ENCODE peak calls at places on chromosome 21, in ten cellular contexts. N, I, T, E, Y, R, C, B, F and S are unnamed samples.

GRCh38 chr21:38965910-38966504 is 160.3 kb downstream of the ETS2 start:
- DNase-seq in R (no peak), Y (peak), C (no peak), E (peak), B (no peak), I (no peak), F (no peak), N (peak), T (no peak), S (no peak)

GRCh38 chr21:43609501-43610340 is 49.6 kb downstream of the HSF2BP start:
- DNase-seq in I (no peak), T (peak), Y (no peak), C (no peak), N (no peak), E (peak), F (no peak), R (no peak), B (no peak), S (no peak)

GRCh38 chr21:23016617-23017016 is 2018.4 kb downstream of the NCAM2 start:
- DNase-seq in Y (peak), N (no peak), I (no peak), E (no peak), C (no peak), T (no peak), F (no peak), B (no peak), R (no peak), S (peak)

GRCh38 chr21:25350056-25350455 is 257.2 kb downstream of the MRPL39 start:
- DNase-seq in T (peak), E (no peak), R (no peak), I (no peak), Y (no peak), B (no peak), F (no peak), C (no peak), N (no peak), S (peak)

GRCh38 chr21:22343721-22344120 is 1345.5 kb downstream of the NCAM2 start:
- DNase-seq in Y (no peak), B (no peak), E (no peak), F (no peak), I (no peak), C (no peak), R (no peak), T (no peak), N (no peak), S (no peak)

GRCh38 chr21:43991447-43991991 is 20.6 kb upstream of the TRAPPC10 start:
- DNase-seq in T (no peak), R (no peak), Y (no peak), I (no peak), B (no peak), C (no peak), N (peak), F (no peak), E (no peak), S (no peak)

GRCh38 chr21:40783404-40783803 is 63.6 kb downstream of the DSCAM start:
- DNase-seq in F (no peak), N (no peak), B (no peak), R (no peak), T (no peak), E (no peak), C (no peak), Y (no peak), I (no peak), S (no peak)

GRCh38 chr21:34915364-34915834 is 133.7 kb downstream of the RUNX1 start:
- DNase-seq in R (no peak), Y (no peak), F (peak), E (no peak), I (no peak), T (peak), N (no peak), B (no peak), C (no peak), S (no peak)

GRCh38 chr21:38802050-38803026 is 3.4 kb upstream of the ETS2 start:
- DNase-seq in B (no peak), R (no peak), C (no peak), I (no peak), F (no peak), N (no peak), T (no peak), Y (no peak), E (peak), S (no peak)

GRCh38 chr21:29238967-29239289 is 59.8 kb upstream of the BACH1 start:
- DNase-seq in C (no peak), Y (no peak), T (no peak), R (no peak), I (no peak), E (no peak), N (no peak), B (no peak), F (no peak), S (no peak)

GRCh38 chr21:32423846-32424535 is 11.5 kb downstream of the EVA1C start:
- DNase-seq in R (no peak), N (no peak), T (no peak), I (no peak), B (no peak), E (no peak), C (no peak), Y (no peak), F (no peak), S (no peak)

GRCh38 chr21:32426066-32426465 is 13.6 kb downstream of the EVA1C start:
- DNase-seq in T (no peak), I (no peak), F (no peak), N (no peak), R (no peak), C (no peak), E (no peak), Y (no peak), B (no peak), S (no peak)

GRCh38 chr21:32424674-32425073 is 12.2 kb downstream of the EVA1C start:
- DNase-seq in T (no peak), Y (no peak), I (no peak), R (no peak), C (no peak), N (no peak), B (no peak), E (no peak), F (no peak), S (no peak)

GRCh38 chr21:32426592-32427051 is 14.1 kb downstream of the EVA1C start:
- DNase-seq in E (no peak), N (no peak), B (no peak), T (peak), C (no peak), I (no peak), F (no peak), Y (no peak), R (no peak), S (no peak)

GRCh38 chr21:32425628-32426027 is 13.1 kb downstream of the EVA1C start:
- DNase-seq in R (no peak), I (no peak), B (no peak), F (no peak), T (no peak), C (no peak), E (no peak), Y (no peak), N (no peak), S (no peak)
- TF ChIP-seq CTCF in R (peak), I (no peak), B (no peak), F (no peak), T (no peak), C (no peak), E (no peak), Y (no peak), N (no peak), S (no peak)

GRCh38 chr21:14306143-14306907 is 76.6 kb downstream of the HSPA13 start:
- DNase-seq in Y (no peak), I (no peak), T (peak), C (no peak), R (no peak), B (no peak), E (no peak), N (no peak), F (no peak), S (no peak)
- TF ChIP-seq CTCF in Y (no peak), I (no peak), T (no peak), C (no peak), R (no peak), B (peak), E (no peak), N (no peak), F (no peak), S (no peak)

DNA sequence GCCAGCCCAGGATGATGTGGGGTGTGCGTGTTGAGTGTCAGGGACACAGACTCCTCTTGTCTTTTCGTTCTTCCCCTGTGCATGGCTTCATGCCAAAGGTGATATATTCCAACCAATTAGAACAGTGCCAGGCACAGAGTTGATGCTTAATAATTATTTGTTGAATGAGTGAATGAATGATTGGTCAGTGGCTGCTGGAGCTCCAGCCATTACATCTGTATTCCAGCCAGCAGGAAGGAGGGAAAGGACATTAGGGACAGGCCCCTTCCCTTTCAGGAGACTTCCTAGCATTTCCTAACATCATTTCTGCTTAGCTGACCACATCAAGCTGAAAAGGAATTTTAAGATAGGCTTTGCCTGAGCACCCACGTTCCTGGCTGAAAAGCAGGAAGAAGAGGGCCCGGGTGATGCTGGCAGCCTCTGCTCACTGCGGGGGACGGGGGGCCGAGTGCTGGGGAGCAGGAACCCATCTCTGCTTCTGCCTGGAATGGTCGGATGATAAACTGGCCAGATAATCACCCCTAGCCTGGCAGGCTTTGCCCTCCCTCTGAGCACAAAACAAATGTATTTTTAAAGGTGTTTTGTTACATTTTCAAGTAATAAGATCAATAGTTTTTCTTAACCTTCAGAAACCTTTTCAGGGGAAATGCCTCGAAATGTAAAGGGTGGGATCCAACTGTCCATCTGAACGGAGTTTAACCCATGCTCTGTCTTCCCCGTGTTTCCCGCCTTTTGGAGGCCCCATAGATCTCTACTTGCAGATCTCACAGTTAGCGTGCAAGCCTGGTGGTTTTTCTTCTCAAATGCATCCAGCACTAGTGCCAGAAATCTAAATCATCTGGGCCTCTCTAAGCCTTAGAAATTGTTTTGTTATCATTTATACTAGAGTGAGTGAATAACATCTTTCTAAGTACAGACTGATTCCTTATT is 39.0 kb downstream of the SLC37A1 start:
- DNase-seq in I (no peak), E (peak), C (no peak), N (peak), Y (no peak), F (no peak), R (no peak), B (no peak), T (no peak), S (no peak)
- TF ChIP-seq CTCF in I (no peak), E (no peak), C (no peak), N (no peak), Y (no peak), F (no peak), R (no peak), B (no peak), T (no peak), S (no peak)

DNA sequence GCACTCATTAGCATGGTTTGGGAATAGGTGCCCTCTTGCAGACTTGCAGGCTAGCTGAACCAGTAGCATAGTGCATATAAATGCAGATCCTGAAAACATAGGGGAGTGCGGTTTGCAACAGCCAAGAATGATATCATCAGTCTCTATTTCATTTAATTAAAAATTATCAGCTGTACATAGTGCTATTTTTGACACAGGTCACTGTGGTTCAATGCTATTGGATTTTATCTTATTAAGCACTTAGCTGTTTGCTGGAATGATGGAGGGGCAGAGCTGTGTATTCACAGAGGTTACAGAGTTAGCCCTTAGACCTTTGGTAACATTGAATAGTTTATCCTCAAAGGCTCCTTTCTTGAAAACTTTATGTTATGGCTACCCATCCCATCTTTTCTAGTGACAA is 43.5 kb downstream of the CYYR1 start:
- DNase-seq in Y (no peak), R (no peak), I (no peak), T (no peak), E (no peak), C (no peak), N (no peak), B (no peak), F (no peak), S (no peak)
- TF ChIP-seq CTCF in Y (no peak), R (no peak), I (no peak), T (no peak), E (no peak), C (no peak), N (no peak), B (no peak), F (no peak), S (no peak)

DNA sequence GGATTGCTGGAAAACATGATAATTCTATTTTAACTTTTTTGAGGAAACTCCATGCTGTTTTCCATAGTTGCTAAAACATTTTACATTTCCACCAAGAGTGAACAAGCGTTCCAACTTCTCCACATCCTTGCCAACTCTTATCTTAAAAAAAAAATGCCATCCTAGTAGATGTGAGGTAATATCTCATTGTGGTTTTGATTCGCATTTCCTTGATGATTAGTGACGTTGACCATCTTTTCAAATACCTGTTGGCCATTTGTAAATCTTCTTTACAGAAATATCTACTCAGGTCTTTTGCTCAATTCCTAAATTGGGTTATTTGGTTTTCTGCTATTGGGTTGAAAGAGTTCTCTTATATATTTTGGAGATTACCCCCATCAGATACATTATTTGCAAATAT is 77.4 kb upstream of the CLDN14 start:
- DNase-seq in C (no peak), I (no peak), Y (no peak), E (no peak), T (peak), F (no peak), B (no peak), R (no peak), N (no peak), S (no peak)
- TF ChIP-seq CTCF in C (no peak), I (no peak), Y (no peak), E (no peak), T (no peak), F (no peak), B (no peak), R (no peak), N (no peak), S (no peak)

GRCh38 chr21:44994581-44995171 is 54.8 kb downstream of the SLX9 start:
- DNase-seq in N (peak), C (no peak), B (no peak), E (no peak), I (no peak), R (no peak), Y (no peak), F (no peak), T (no peak), S (no peak)

GRCh38 chr21:44996501-44996921 is 56.7 kb downstream of the SLX9 start:
- DNase-seq in B (no peak), C (no peak), I (no peak), T (no peak), E (no peak), Y (no peak), F (no peak), N (no peak), R (no peak), S (no peak)

GRCh38 chr21:44996096-44996495 is 56.3 kb downstream of the SLX9 start:
- DNase-seq in F (no peak), B (no peak), N (peak), Y (no peak), R (no peak), C (no peak), E (no peak), I (no peak), T (no peak), S (no peak)

GRCh38 chr21:44994016-44994365 is 54.2 kb downstream of the SLX9 start:
- DNase-seq in T (no peak), C (no peak), B (no peak), N (peak), E (no peak), F (no peak), R (no peak), Y (no peak), I (no peak), S (no peak)

GRCh38 chr21:44995257-44995941 is 55.6 kb downstream of the SLX9 start:
- DNase-seq in E (no peak), Y (peak), C (no peak), I (no peak), F (no peak), R (no peak), N (peak), B (no peak), T (no peak), S (no peak)
- TF ChIP-seq CTCF in E (no peak), Y (no peak), C (no peak), I (no peak), F (no peak), R (no peak), N (no peak), B (no peak), T (no peak), S (no peak)

DNA sequence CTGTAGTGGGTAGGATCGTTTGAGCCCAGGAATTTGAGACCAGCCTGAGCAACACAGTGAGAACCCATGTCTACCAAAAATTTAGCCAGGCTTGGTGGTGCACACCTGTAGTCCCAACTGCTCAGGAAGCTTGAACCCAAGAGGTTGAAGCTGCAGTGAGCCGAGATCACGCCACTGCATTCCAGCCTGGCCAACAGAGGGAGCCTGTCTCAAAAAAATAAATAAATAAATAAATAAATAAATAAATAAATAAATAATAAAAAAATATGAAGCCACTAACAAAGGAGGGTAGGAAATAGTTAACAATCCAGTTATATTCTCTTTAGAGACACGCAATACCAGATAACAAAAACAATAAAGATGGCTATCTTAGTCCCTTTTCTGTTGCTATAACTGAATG is 11.9 kb upstream of the CBR3 start:
- DNase-seq in C (no peak), N (no peak), T (no peak), B (no peak), Y (no peak), I (no peak), F (no peak), E (no peak), R (no peak), S (no peak)
- TF ChIP-seq CTCF in C (no peak), N (peak), T (peak), B (no peak), Y (peak), I (peak), F (peak), E (peak), R (peak), S (no peak)

GRCh38 chr21:17512245-17513213 is at the start of gene CXADR:
- DNase-seq in T (no peak), B (no peak), E (peak), I (peak), Y (peak), N (peak), C (peak), R (peak), F (no peak), S (peak)

GRCh38 chr21:17519965-17520364 is 7.1 kb downstream of the CXADR start:
- DNase-seq in R (no peak), B (no peak), F (no peak), I (no peak), C (no peak), N (no peak), T (no peak), Y (no peak), E (no peak), S (no peak)

GRCh38 chr21:17519208-17519738 is 6.4 kb downstream of the CXADR start:
- DNase-seq in C (no peak), R (no peak), F (no peak), Y (no peak), B (no peak), I (no peak), N (no peak), E (no peak), T (no peak), S (no peak)

GRCh38 chr21:17513214-17514123 is 626 bp downstream of the CXADR start:
- DNase-seq in I (peak), R (no peak), F (no peak), N (peak), Y (peak), B (no peak), E (peak), C (peak), T (peak), S (peak)

DNA sequence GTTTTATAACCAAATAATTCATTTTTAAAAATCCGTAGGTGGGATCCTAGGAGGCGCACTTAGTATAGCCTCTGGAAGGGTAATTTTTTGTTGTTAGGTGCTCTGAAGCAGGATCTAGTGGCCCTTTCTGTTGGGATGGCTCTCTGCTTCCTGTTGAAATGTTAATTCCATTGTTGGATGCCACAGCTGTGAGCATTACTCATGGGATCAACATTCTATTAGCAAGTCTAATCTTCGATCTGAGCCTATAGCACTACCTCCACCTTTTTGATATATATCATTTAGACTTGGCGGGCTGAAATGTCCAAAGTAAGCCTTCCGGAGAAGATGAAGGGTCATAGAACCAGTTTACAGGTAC is 1.3 kb downstream of the CXADR start:
- DNase-seq in C (no peak), B (no peak), F (no peak), T (no peak), Y (no peak), I (no peak), R (no peak), N (no peak), E (no peak), S (no peak)
- TF ChIP-seq CTCF in C (no peak), B (no peak), F (no peak), T (no peak), Y (no peak), I (no peak), R (no peak), N (no peak), E (no peak), S (no peak)